ENCODE peak calls at places on chromosomes 7 and 10, in five cellular contexts. D is A549, J is HepG2, F is GM12878, Z is K562. U is an unnamed sample.

GRCh38 chr10:37732685-37733084 is 124.7 kb downstream of the ZNF248 start:
- DNase-seq in D (peak), J (peak), F (no peak), Z (no peak), U (no peak)

GRCh38 chr10:71998840-71999194 is 34.6 kb downstream of the CHST3 start:
- DNase-seq in D (peak), J (peak), F (no peak), Z (no peak), U (peak)

GRCh38 chr10:80487791-80488538 is 33.9 kb downstream of the TSPAN14 start:
- DNase-seq in D (no peak), J (no peak), F (no peak), Z (no peak), U (peak)

GRCh38 chr7:135758531-135758932 is 9.9 kb upstream of the FAM180A start:
- DNase-seq in D (no peak), J (no peak), F (no peak), Z (no peak), U (no peak)

GRCh38 chr10:31171402-31172120 is 139.9 kb upstream of the ZNF438 start:
- DNase-seq in D (no peak), J (no peak), F (no peak), Z (peak), U (no peak)

GRCh38 chr7:13946181-13946580 is 43.3 kb downstream of the ETV1 start:
- DNase-seq in D (no peak), J (no peak), F (no peak), Z (no peak), U (no peak)

GRCh38 chr10:70441161-70441876 is at the start of gene NODAL:
- DNase-seq in D (no peak), J (no peak), F (no peak), Z (no peak), U (peak)

GRCh38 chr10:88336316-88336715 is 246.8 kb downstream of the RNLS start:
- DNase-seq in D (no peak), J (no peak), F (no peak), Z (no peak), U (no peak)

GRCh38 chr7:71615017-71615416 is 483.1 kb downstream of the GALNT17 start:
- DNase-seq in D (no peak), J (no peak), F (no peak), Z (no peak), U (no peak)

GRCh38 chr10:122515588-122516231 is 44.8 kb upstream of the DMBT1 start:
- DNase-seq in D (no peak), J (no peak), F (no peak), Z (no peak), U (peak)

GRCh38 chr7:117961235-117961634 is 88.0 kb upstream of the CTTNBP2 start:
- DNase-seq in D (no peak), J (no peak), F (no peak), Z (no peak), U (no peak)

GRCh38 chr7:157769870-157770213 is 433.0 kb downstream of the DNAJB6 start:
- DNase-seq in D (no peak), J (no peak), F (no peak), Z (no peak), U (peak)

GRCh38 chr7:130151591-130152269 is 53.5 kb downstream of the TMEM209 start:
- DNase-seq in D (peak), J (no peak), F (no peak), Z (no peak), U (peak)

GRCh38 chr10:21637795-21638194 is 103.8 kb downstream of the MLLT10 start:
- DNase-seq in D (no peak), J (no peak), F (no peak), Z (no peak), U (no peak)

GRCh38 chr10:77531441-77532001 is 106.1 kb downstream of the KCNMA1 start:
- DNase-seq in D (peak), J (no peak), F (no peak), Z (no peak), U (peak)

GRCh38 chr10:23412223-23412622 is 26.7 kb upstream of the OTUD1 start:
- DNase-seq in D (peak), J (no peak), F (no peak), Z (no peak), U (peak)

GRCh38 chr7:149776305-149776704 is 2.9 kb upstream of the ZNF467 start:
- DNase-seq in D (no peak), J (no peak), F (no peak), Z (no peak), U (no peak)

GRCh38 chr10:131802156-131802915 is 98.5 kb upstream of the PPP2R2D start:
- DNase-seq in D (no peak), J (no peak), F (no peak), Z (no peak), U (no peak)

GRCh38 chr10:68470300-68470699 is 1.5 kb downstream of the DNA2 start:
- DNase-seq in D (no peak), J (no peak), F (no peak), Z (no peak), U (no peak)

GRCh38 chr7:34821965-34822558 is 164.0 kb downstream of the NPSR1 start:
- DNase-seq in D (no peak), J (no peak), F (no peak), Z (no peak), U (no peak)

GRCh38 chr7:602341-603141 is 82.9 kb upstream of the PDGFA start:
- DNase-seq in D (no peak), J (peak), F (no peak), Z (peak), U (no peak)

GRCh38 chr7:47796347-47796746 is 151.9 kb downstream of the PKD1L1 start:
- DNase-seq in D (no peak), J (no peak), F (no peak), Z (no peak), U (no peak)

GRCh38 chr7:141585592-141586510 is 34.6 kb downstream of the AGK start:
- DNase-seq in D (peak), J (peak), F (peak), Z (no peak), U (no peak)

GRCh38 chr7:110633313-110633712 is 457.6 kb upstream of the LRRN3 start:
- DNase-seq in D (no peak), J (no peak), F (no peak), Z (no peak), U (no peak)

GRCh38 chr10:122878799-122879338 is 512 bp downstream of the FAM24B start:
- DNase-seq in D (no peak), J (peak), F (no peak), Z (no peak), U (peak)

GRCh38 chr10:112363696-112364688 is 9.9 kb upstream of the ACSL5 start:
- DNase-seq in D (no peak), J (no peak), F (no peak), Z (no peak), U (no peak)

GRCh38 chr7:25832926-25833325 is 319.1 kb upstream of the NFE2L3 start:
- DNase-seq in D (no peak), J (no peak), F (no peak), Z (no peak), U (peak)

GRCh38 chr7:2110586-2111396 is 122.0 kb downstream of the MAD1L1 start:
- DNase-seq in D (no peak), J (peak), F (no peak), Z (no peak), U (no peak)

GRCh38 chr10:12819656-12820055 is 181.9 kb downstream of the CCDC3 start:
- DNase-seq in D (no peak), J (no peak), F (no peak), Z (no peak), U (no peak)

GRCh38 chr10:44973323-44974081 is 5.1 kb downstream of the DEPP1 start:
- DNase-seq in D (no peak), J (no peak), F (no peak), Z (no peak), U (peak)

GRCh38 chr7:19674266-19674960 is 34.4 kb downstream of the POLR1F start:
- DNase-seq in D (no peak), J (no peak), F (no peak), Z (no peak), U (peak)

GRCh38 chr7:139660317-139661042 is 117.3 kb downstream of the HIPK2 start:
- DNase-seq in D (no peak), J (peak), F (no peak), Z (peak), U (no peak)

GRCh38 chr10:58300676-58301075 is 31.7 kb downstream of the CISD1 start:
- DNase-seq in D (no peak), J (no peak), F (no peak), Z (no peak), U (no peak)

GRCh38 chr10:10794776-10795175 is 222.9 kb upstream of the CELF2 start:
- DNase-seq in D (no peak), J (no peak), F (no peak), Z (no peak), U (no peak)
- H3K4me3 ChIP-seq in D (no peak), J (no peak), F (no peak), Z (no peak), U (no peak)

GRCh38 chr10:116691544-116692126 is 50.7 kb downstream of the HSPA12A start:
- DNase-seq in D (no peak), J (no peak), F (no peak), Z (no peak), U (no peak)

GRCh38 chr10:116691079-116691398 is 51.3 kb downstream of the HSPA12A start:
- DNase-seq in D (no peak), J (no peak), F (no peak), Z (no peak), U (no peak)

GRCh38 chr10:116689744-116690143 is 52.6 kb downstream of the HSPA12A start:
- DNase-seq in D (no peak), J (no peak), F (no peak), Z (no peak), U (no peak)

GRCh38 chr10:116689096-116689495 is 53.3 kb downstream of the HSPA12A start:
- DNase-seq in D (no peak), J (no peak), F (no peak), Z (no peak), U (no peak)

GRCh38 chr10:116690356-116691078 is 51.8 kb downstream of the HSPA12A start:
- DNase-seq in D (no peak), J (no peak), F (no peak), Z (peak), U (no peak)
- TF ChIP-seq MYC in D (no peak), J (no peak), F (no peak), Z (no peak), U (no peak)

DNA sequence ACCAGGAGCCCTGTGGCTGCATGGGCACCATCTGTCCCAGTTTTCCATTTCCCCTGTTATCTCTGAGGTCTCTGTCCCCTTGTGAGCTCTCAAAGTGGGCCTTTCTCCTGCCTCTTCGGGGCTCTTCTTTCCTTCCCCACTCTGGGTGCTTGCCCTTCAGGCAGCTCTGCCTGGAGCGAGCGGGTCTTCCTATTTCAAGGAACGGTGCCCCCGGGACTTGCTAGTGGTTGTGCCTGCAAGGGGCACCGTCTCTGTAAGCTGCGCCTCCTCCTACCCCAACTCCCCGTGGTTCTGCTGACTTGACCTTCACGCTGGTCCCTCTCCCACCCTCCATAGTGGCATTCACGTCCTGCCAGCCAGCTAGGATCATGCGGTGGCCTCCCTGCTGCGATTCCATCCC is 110.1 kb downstream of the DOCK1 start:
- DNase-seq in D (no peak), J (no peak), F (no peak), Z (no peak), U (no peak)
- H3K4me3 ChIP-seq in D (no peak), J (no peak), F (no peak), Z (no peak), U (no peak)

GRCh38 chr7:93964813-93965212 is 39.3 kb downstream of the BET1 start:
- DNase-seq in D (no peak), J (no peak), F (no peak), Z (no peak), U (no peak)

GRCh38 chr7:93973134-93973533 is 31.0 kb downstream of the BET1 start:
- DNase-seq in D (no peak), J (no peak), F (no peak), Z (no peak), U (no peak)

GRCh38 chr7:93964262-93964661 is 39.9 kb downstream of the BET1 start:
- DNase-seq in D (no peak), J (no peak), F (no peak), Z (no peak), U (no peak)

GRCh38 chr7:93972029-93972725 is 32.0 kb downstream of the BET1 start:
- DNase-seq in D (no peak), J (no peak), F (no peak), Z (no peak), U (no peak)

GRCh38 chr7:93968911-93969620 is 35.1 kb downstream of the BET1 start:
- DNase-seq in D (no peak), J (no peak), F (no peak), Z (no peak), U (no peak)
- TF ChIP-seq MYC in D (no peak), J (no peak), F (no peak), Z (no peak), U (no peak)

U was measured in NB4.